ENCODE peak calls at places on chromosomes 1 and 21, in eight cellular contexts. One of them, this sample, is unnamed.

GRCh38 chr1:235781807-235782206 is 84.9 kb downstream of the LYST start:
- DNase-seq in SK-N-SH: no peak
- DNase-seq in K562: no peak
- DNase-seq in GM12878: no peak
- DNase-seq in HepG2: no peak
- DNase-seq in H1: no peak
- DNase-seq in HCT116: no peak
- DNase-seq in A549: no peak
- DNase-seq in this sample: peak; percentile 3

GRCh38 chr1:156392427-156392826 is 23.4 kb downstream of the RHBG start:
- DNase-seq in A549: no peak
- DNase-seq in SK-N-SH: no peak
- DNase-seq in K562: no peak
- DNase-seq in HCT116: no peak
- DNase-seq in GM12878: no peak
- DNase-seq in HepG2: no peak
- DNase-seq in H1: no peak
- DNase-seq in this sample: no peak

GRCh38 chr1:91884459-91885290 is 1.3 kb downstream of the TGFBR3 start:
- DNase-seq in H1: no peak
- DNase-seq in K562: peak; percentile 22
- DNase-seq in GM12878: no peak
- DNase-seq in HepG2: peak; percentile 43
- DNase-seq in SK-N-SH: peak; percentile 19
- DNase-seq in HCT116: no peak
- DNase-seq in A549: peak; percentile 20
- DNase-seq in this sample: peak; percentile 24

GRCh38 chr1:73009311-73009710 is 727.0 kb upstream of the NEGR1 start:
- DNase-seq in K562: no peak
- DNase-seq in SK-N-SH: no peak
- DNase-seq in H1: no peak
- DNase-seq in GM12878: no peak
- DNase-seq in HepG2: no peak
- DNase-seq in A549: no peak
- DNase-seq in HCT116: no peak
- DNase-seq in this sample: no peak

GRCh38 chr1:63487336-63488065 is 35.5 kb downstream of the ITGB3BP start:
- DNase-seq in K562: no peak
- DNase-seq in HepG2: no peak
- DNase-seq in H1: no peak
- DNase-seq in SK-N-SH: no peak
- DNase-seq in HCT116: no peak
- DNase-seq in GM12878: no peak
- DNase-seq in A549: no peak
- DNase-seq in this sample: peak; percentile 91

GRCh38 chr21:15208787-15209186 is 144.0 kb upstream of the NRIP1 start:
- DNase-seq in SK-N-SH: no peak
- DNase-seq in H1: no peak
- DNase-seq in GM12878: no peak
- DNase-seq in A549: no peak
- DNase-seq in K562: no peak
- DNase-seq in HepG2: no peak
- DNase-seq in HCT116: no peak
- DNase-seq in this sample: no peak

GRCh38 chr1:29332204-29332603 is 95.9 kb downstream of the PTPRU start:
- DNase-seq in GM12878: no peak
- DNase-seq in HepG2: peak; percentile 59
- DNase-seq in H1: peak; percentile 49
- DNase-seq in A549: peak; percentile 53
- DNase-seq in HCT116: peak; percentile 26
- DNase-seq in SK-N-SH: no peak
- DNase-seq in K562: peak; percentile 80
- DNase-seq in this sample: peak; percentile 21

GRCh38 chr1:111399792-111400610 is 27.5 kb downstream of the OVGP1 start:
- DNase-seq in H1: no peak
- DNase-seq in SK-N-SH: peak; percentile 35
- DNase-seq in HCT116: peak; percentile 33
- DNase-seq in GM12878: peak; percentile 15
- DNase-seq in K562: peak; percentile 67
- DNase-seq in A549: peak; percentile 33
- DNase-seq in HepG2: peak; percentile 40
- DNase-seq in this sample: peak; percentile 55

GRCh38 chr1:231828182-231828920 is 201.8 kb downstream of the DISC1 start:
- DNase-seq in K562: no peak
- DNase-seq in GM12878: no peak
- DNase-seq in SK-N-SH: no peak
- DNase-seq in HepG2: peak; percentile 95
- DNase-seq in HCT116: peak; percentile 60
- DNase-seq in A549: peak; percentile 92
- DNase-seq in H1: no peak
- DNase-seq in this sample: peak; percentile 95

GRCh38 chr1:90362163-90362562 is 354.9 kb downstream of the BARHL2 start:
- DNase-seq in HCT116: no peak
- DNase-seq in A549: no peak
- DNase-seq in HepG2: no peak
- DNase-seq in H1: no peak
- DNase-seq in SK-N-SH: no peak
- DNase-seq in K562: no peak
- DNase-seq in GM12878: no peak
- DNase-seq in this sample: no peak

GRCh38 chr1:35115459-35116383 is 36.5 kb downstream of the ZMYM1 start:
- DNase-seq in SK-N-SH: no peak
- DNase-seq in A549: no peak
- DNase-seq in H1: no peak
- DNase-seq in GM12878: no peak
- DNase-seq in HepG2: no peak
- DNase-seq in K562: no peak
- DNase-seq in HCT116: no peak
- DNase-seq in this sample: peak; percentile 32

GRCh38 chr21:32304998-32305397 is 6.3 kb downstream of the MRAP start:
- DNase-seq in HCT116: no peak
- DNase-seq in HepG2: no peak
- DNase-seq in K562: no peak
- DNase-seq in GM12878: no peak
- DNase-seq in H1: no peak
- DNase-seq in SK-N-SH: no peak
- DNase-seq in A549: no peak
- DNase-seq in this sample: no peak

GRCh38 chr1:31742462-31743212 is 21.5 kb downstream of the ADGRB2 start:
- DNase-seq in K562: peak; percentile 53
- DNase-seq in H1: no peak
- DNase-seq in SK-N-SH: peak; percentile 74
- DNase-seq in HCT116: no peak
- DNase-seq in HepG2: no peak
- DNase-seq in A549: no peak
- DNase-seq in GM12878: no peak
- DNase-seq in this sample: no peak

GRCh38 chr1:245332513-245332912 is 177.7 kb downstream of the KIF26B start:
- DNase-seq in A549: no peak
- DNase-seq in K562: no peak
- DNase-seq in SK-N-SH: no peak
- DNase-seq in HepG2: no peak
- DNase-seq in GM12878: no peak
- DNase-seq in HCT116: no peak
- DNase-seq in H1: no peak
- DNase-seq in this sample: peak; percentile 7

GRCh38 chr1:184389446-184389845 is 2.6 kb downstream of the C1orf21 start:
- DNase-seq in A549: no peak
- DNase-seq in K562: no peak
- DNase-seq in SK-N-SH: no peak
- DNase-seq in GM12878: no peak
- DNase-seq in HCT116: no peak
- DNase-seq in H1: no peak
- DNase-seq in HepG2: no peak
- DNase-seq in this sample: peak; percentile 38

GRCh38 chr1:198635964-198636363 is 2.9 kb upstream of the PTPRC start:
- DNase-seq in K562: no peak
- DNase-seq in HepG2: no peak
- DNase-seq in SK-N-SH: no peak
- DNase-seq in H1: no peak
- DNase-seq in HCT116: no peak
- DNase-seq in GM12878: no peak
- DNase-seq in A549: no peak
- DNase-seq in this sample: no peak

GRCh38 chr1:198631292-198631691 is 7.5 kb upstream of the PTPRC start:
- DNase-seq in GM12878: no peak
- DNase-seq in HCT116: no peak
- DNase-seq in SK-N-SH: no peak
- DNase-seq in H1: no peak
- DNase-seq in K562: no peak
- DNase-seq in A549: no peak
- DNase-seq in HepG2: no peak
- DNase-seq in this sample: no peak

GRCh38 chr1:198632007-198632406 is 6.8 kb upstream of the PTPRC start:
- DNase-seq in A549: no peak
- DNase-seq in H1: no peak
- DNase-seq in GM12878: no peak
- DNase-seq in HepG2: no peak
- DNase-seq in K562: no peak
- DNase-seq in SK-N-SH: no peak
- DNase-seq in HCT116: no peak
- DNase-seq in this sample: no peak

GRCh38 chr1:198636391-198636790 is 2.4 kb upstream of the PTPRC start:
- DNase-seq in K562: no peak
- DNase-seq in HepG2: no peak
- DNase-seq in HCT116: no peak
- DNase-seq in GM12878: no peak
- DNase-seq in A549: no peak
- DNase-seq in H1: no peak
- DNase-seq in SK-N-SH: no peak
- DNase-seq in this sample: no peak

GRCh38 chr1:198633675-198634121 is 5.1 kb upstream of the PTPRC start:
- DNase-seq in GM12878: no peak
- DNase-seq in H1: no peak
- DNase-seq in SK-N-SH: no peak
- DNase-seq in K562: peak; percentile 86
- DNase-seq in A549: no peak
- DNase-seq in HCT116: no peak
- DNase-seq in HepG2: no peak
- DNase-seq in this sample: no peak
- H3K4me1 ChIP-seq in GM12878: peaks cover 18% of the 10 kb centered on the region
- H3K4me1 ChIP-seq in H1: no peaks in the 10 kb centered on the region
- H3K4me1 ChIP-seq in SK-N-SH: no peaks in the 10 kb centered on the region
- H3K4me1 ChIP-seq in K562: peaks cover 7% of the 10 kb centered on the region
- H3K4me1 ChIP-seq in A549: no peaks in the 10 kb centered on the region
- H3K4me1 ChIP-seq in HCT116: no peaks in the 10 kb centered on the region
- H3K4me1 ChIP-seq in HepG2: no peaks in the 10 kb centered on the region
- H3K4me1 ChIP-seq in this sample: no peaks in the 10 kb centered on the region

DNA sequence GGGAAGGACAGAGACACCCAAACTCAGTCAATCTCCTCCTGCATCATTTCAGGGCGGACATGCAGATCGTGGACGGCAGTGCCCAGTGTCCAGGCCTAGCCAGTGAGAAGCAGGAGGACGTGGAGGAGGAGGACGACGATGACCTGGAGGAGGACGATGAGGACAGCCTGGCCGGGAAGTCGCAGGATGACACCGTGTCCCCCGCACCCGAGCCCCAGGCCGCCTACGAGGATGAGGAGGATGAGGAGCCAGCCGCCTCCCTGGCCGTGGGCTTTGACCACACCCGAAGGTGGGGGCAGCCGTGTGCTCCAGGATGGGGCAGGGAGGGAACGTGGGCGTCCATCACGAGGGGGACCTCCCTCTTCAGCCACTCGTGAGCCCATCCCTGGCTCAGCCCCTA is 23.6 kb upstream of the ARHGEF16 start:
- DNase-seq in HepG2: no peak
- DNase-seq in H1: no peak
- DNase-seq in HCT116: no peak
- DNase-seq in A549: no peak
- DNase-seq in SK-N-SH: no peak
- DNase-seq in K562: no peak
- DNase-seq in GM12878: no peak
- DNase-seq in this sample: no peak
- TF ChIP-seq RAD21 in HepG2: no peak
- TF ChIP-seq RAD21 in H1: no peak
- TF ChIP-seq RAD21 in HCT116: no peak
- TF ChIP-seq RAD21 in A549: no peak
- TF ChIP-seq RAD21 in SK-N-SH: no peak
- TF ChIP-seq RAD21 in K562: no peak
- TF ChIP-seq RAD21 in GM12878: no peak
- TF ChIP-seq RAD21 in this sample: no peak

GRCh38 chr1:8017495-8018310 is 8.4 kb downstream of the ERRFI1 start:
- DNase-seq in HepG2: peak; percentile 85
- DNase-seq in A549: no peak
- DNase-seq in K562: no peak
- DNase-seq in H1: no peak
- DNase-seq in HCT116: no peak
- DNase-seq in SK-N-SH: no peak
- DNase-seq in GM12878: no peak
- DNase-seq in this sample: no peak

GRCh38 chr1:8019229-8019620 is 6.9 kb downstream of the ERRFI1 start:
- DNase-seq in HepG2: no peak
- DNase-seq in K562: no peak
- DNase-seq in GM12878: no peak
- DNase-seq in HCT116: no peak
- DNase-seq in A549: no peak
- DNase-seq in H1: no peak
- DNase-seq in SK-N-SH: no peak
- DNase-seq in this sample: no peak

GRCh38 chr1:8021676-8022266 is 4.3 kb downstream of the ERRFI1 start:
- DNase-seq in GM12878: no peak
- DNase-seq in H1: no peak
- DNase-seq in SK-N-SH: no peak
- DNase-seq in HCT116: no peak
- DNase-seq in A549: no peak
- DNase-seq in HepG2: no peak
- DNase-seq in K562: no peak
- DNase-seq in this sample: no peak

GRCh38 chr1:8018492-8019228 is 7.4 kb downstream of the ERRFI1 start:
- DNase-seq in H1: no peak
- DNase-seq in HCT116: no peak
- DNase-seq in SK-N-SH: no peak
- DNase-seq in HepG2: no peak
- DNase-seq in K562: no peak
- DNase-seq in A549: no peak
- DNase-seq in GM12878: no peak
- DNase-seq in this sample: no peak

DNA sequence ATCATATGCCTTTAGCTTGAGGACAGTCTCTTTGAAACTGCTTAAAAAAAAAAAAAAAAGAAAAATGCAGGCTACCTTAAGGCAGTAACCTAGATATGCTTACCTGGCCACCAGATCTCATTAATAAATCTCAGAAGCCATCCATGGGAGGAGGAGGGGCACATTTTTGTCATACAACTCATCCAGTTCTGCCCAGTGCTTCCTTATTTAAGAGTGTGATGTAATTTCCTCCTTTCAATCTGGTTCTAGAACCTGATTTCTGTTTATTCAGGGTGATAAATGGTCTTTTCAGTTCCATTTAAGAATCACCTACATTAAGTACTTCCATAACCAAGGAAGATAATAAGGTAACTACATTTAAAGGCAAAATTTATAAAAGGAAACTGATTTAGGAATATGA is 6.1 kb downstream of the ERRFI1 start:
- DNase-seq in HCT116: no peak
- DNase-seq in A549: peak; percentile 74
- DNase-seq in H1: no peak
- DNase-seq in HepG2: peak; percentile 58
- DNase-seq in SK-N-SH: no peak
- DNase-seq in K562: no peak
- DNase-seq in GM12878: no peak
- DNase-seq in this sample: peak; percentile 59
- H3K4me1 ChIP-seq in HCT116: peaks cover 100% of the 10 kb centered on the region
- H3K4me1 ChIP-seq in A549: peaks cover 70% of the 10 kb centered on the region
- H3K4me1 ChIP-seq in H1: peaks cover 16% of the 10 kb centered on the region
- H3K4me1 ChIP-seq in HepG2: peaks cover 61% of the 10 kb centered on the region
- H3K4me1 ChIP-seq in SK-N-SH: peaks cover 69% of the 10 kb centered on the region
- H3K4me1 ChIP-seq in K562: no peaks in the 10 kb centered on the region
- H3K4me1 ChIP-seq in GM12878: no peaks in the 10 kb centered on the region
- H3K4me1 ChIP-seq in this sample: peaks cover 19% of the 10 kb centered on the region

GRCh38 chr1:151562661-151563060 is 22.6 kb downstream of the TUFT1 start:
- DNase-seq in SK-N-SH: peak; percentile 54
- DNase-seq in K562: no peak
- DNase-seq in HCT116: no peak
- DNase-seq in GM12878: no peak
- DNase-seq in H1: no peak
- DNase-seq in A549: no peak
- DNase-seq in HepG2: no peak
- DNase-seq in this sample: no peak
- TF ChIP-seq RAD21 in SK-N-SH: no peak
- TF ChIP-seq RAD21 in K562: no peak
- TF ChIP-seq RAD21 in HCT116: no peak
- TF ChIP-seq RAD21 in GM12878: no peak
- TF ChIP-seq RAD21 in H1: no peak
- TF ChIP-seq RAD21 in A549: no peak
- TF ChIP-seq RAD21 in HepG2: no peak
- TF ChIP-seq RAD21 in this sample: no peak